ENCODE peak calls at places on chromosomes 1 and 21, in nine cellular contexts. One of them, this sample, is unnamed.

GRCh38 chr1:1092149-1092855 is 18.2 kb upstream of the RNF223 start:
- DNase-seq in GM23338: no peak
- DNase-seq in heart right ventricle: no peak
- DNase-seq in CD8-positive, alpha-beta T cell: no peak
- DNase-seq in right lobe of liver: no peak
- DNase-seq in tibial artery: peak; percentile 47
- DNase-seq in lung: no peak
- DNase-seq in PC-3: no peak
- DNase-seq in H1: no peak
- DNase-seq in this sample: no peak

GRCh38 chr1:18362150-18362549 is 118.6 kb upstream of the KLHDC7A start:
- DNase-seq in GM23338: no peak
- DNase-seq in heart right ventricle: no peak
- DNase-seq in CD8-positive, alpha-beta T cell: no peak
- DNase-seq in right lobe of liver: no peak
- DNase-seq in tibial artery: no peak
- DNase-seq in lung: no peak
- DNase-seq in PC-3: no peak
- DNase-seq in H1: no peak
- DNase-seq in this sample: no peak

GRCh38 chr1:24904731-24905354 is 25.2 kb downstream of the RUNX3 start:
- DNase-seq in GM23338: no peak
- DNase-seq in heart right ventricle: no peak
- DNase-seq in CD8-positive, alpha-beta T cell: no peak
- DNase-seq in right lobe of liver: peak; percentile 28
- DNase-seq in tibial artery: peak; percentile 35
- DNase-seq in lung: no peak
- DNase-seq in PC-3: no peak
- DNase-seq in H1: peak; percentile 44
- DNase-seq in this sample: no peak

GRCh38 chr1:245956225-245956624 is 550.9 kb downstream of the SMYD3 start:
- DNase-seq in GM23338: no peak
- DNase-seq in heart right ventricle: no peak
- DNase-seq in CD8-positive, alpha-beta T cell: peak; percentile 40
- DNase-seq in right lobe of liver: no peak
- DNase-seq in tibial artery: no peak
- DNase-seq in lung: no peak
- DNase-seq in PC-3: no peak
- DNase-seq in H1: no peak
- DNase-seq in this sample: peak; percentile 50

GRCh38 chr1:171266930-171267329 is 18.6 kb downstream of the FMO1 start:
- DNase-seq in GM23338: peak; percentile 41
- DNase-seq in heart right ventricle: no peak
- DNase-seq in CD8-positive, alpha-beta T cell: no peak
- DNase-seq in right lobe of liver: no peak
- DNase-seq in tibial artery: no peak
- DNase-seq in lung: no peak
- DNase-seq in PC-3: no peak
- DNase-seq in H1: no peak
- DNase-seq in this sample: no peak

GRCh38 chr1:29227511-29227910 is 3.2 kb downstream of the MECR start:
- DNase-seq in GM23338: peak; percentile 68
- DNase-seq in heart right ventricle: no peak
- DNase-seq in CD8-positive, alpha-beta T cell: no peak
- DNase-seq in right lobe of liver: no peak
- DNase-seq in tibial artery: no peak
- DNase-seq in lung: no peak
- DNase-seq in PC-3: peak; percentile 59
- DNase-seq in H1: no peak
- DNase-seq in this sample: no peak

GRCh38 chr1:240337795-240338194 is 246.1 kb downstream of the FMN2 start:
- DNase-seq in GM23338: no peak
- DNase-seq in heart right ventricle: no peak
- DNase-seq in CD8-positive, alpha-beta T cell: no peak
- DNase-seq in right lobe of liver: no peak
- DNase-seq in tibial artery: no peak
- DNase-seq in lung: no peak
- DNase-seq in PC-3: no peak
- DNase-seq in H1: no peak
- DNase-seq in this sample: no peak

GRCh38 chr21:42997053-42997452 is 22.7 kb downstream of the PKNOX1 start:
- DNase-seq in GM23338: no peak
- DNase-seq in heart right ventricle: peak; percentile 36
- DNase-seq in CD8-positive, alpha-beta T cell: no peak
- DNase-seq in right lobe of liver: no peak
- DNase-seq in tibial artery: peak; percentile 81
- DNase-seq in lung: peak; percentile 40
- DNase-seq in PC-3: no peak
- DNase-seq in H1: no peak
- DNase-seq in this sample: no peak

GRCh38 chr1:184379111-184379752 is 7.6 kb upstream of the C1orf21 start:
- DNase-seq in GM23338: peak; percentile 56
- DNase-seq in heart right ventricle: no peak
- DNase-seq in CD8-positive, alpha-beta T cell: no peak
- DNase-seq in right lobe of liver: no peak
- DNase-seq in tibial artery: no peak
- DNase-seq in lung: no peak
- DNase-seq in PC-3: peak; percentile 12
- DNase-seq in H1: no peak
- DNase-seq in this sample: no peak

GRCh38 chr1:17416389-17416788 is 23.1 kb downstream of the RCC2 start:
- DNase-seq in GM23338: no peak
- DNase-seq in heart right ventricle: no peak
- DNase-seq in CD8-positive, alpha-beta T cell: no peak
- DNase-seq in right lobe of liver: no peak
- DNase-seq in tibial artery: no peak
- DNase-seq in lung: no peak
- DNase-seq in PC-3: no peak
- DNase-seq in H1: no peak
- DNase-seq in this sample: no peak

GRCh38 chr1:2194319-2194897 is at the start of gene FAAP20:
- DNase-seq in GM23338: peak; percentile 80
- DNase-seq in heart right ventricle: peak; percentile 76
- DNase-seq in CD8-positive, alpha-beta T cell: peak; percentile 59
- DNase-seq in right lobe of liver: no peak
- DNase-seq in tibial artery: no peak
- DNase-seq in lung: no peak
- DNase-seq in PC-3: peak; percentile 72
- DNase-seq in H1: no peak
- DNase-seq in this sample: peak; percentile 67

GRCh38 chr1:34681481-34682451 is 73.1 kb upstream of the GJB5 start:
- DNase-seq in GM23338: peak; percentile 90
- DNase-seq in heart right ventricle: no peak
- DNase-seq in CD8-positive, alpha-beta T cell: peak; percentile 22
- DNase-seq in right lobe of liver: peak; percentile 50
- DNase-seq in tibial artery: no peak
- DNase-seq in lung: peak; percentile 55
- DNase-seq in PC-3: peak; percentile 80
- DNase-seq in H1: peak; percentile 93
- DNase-seq in this sample: peak; percentile 19

GRCh38 chr1:9881838-9882249 is 28.2 kb downstream of the CTNNBIP1 start:
- DNase-seq in GM23338: no peak
- DNase-seq in heart right ventricle: no peak
- DNase-seq in CD8-positive, alpha-beta T cell: no peak
- DNase-seq in right lobe of liver: no peak
- DNase-seq in tibial artery: no peak
- DNase-seq in lung: no peak
- DNase-seq in PC-3: peak; percentile 92
- DNase-seq in H1: no peak
- DNase-seq in this sample: no peak

GRCh38 chr1:209435654-209436566 is 147.6 kb upstream of the CAMK1G start:
- DNase-seq in GM23338: peak; percentile 93
- DNase-seq in heart right ventricle: peak; percentile 62
- DNase-seq in CD8-positive, alpha-beta T cell: no peak
- DNase-seq in right lobe of liver: peak; percentile 62
- DNase-seq in tibial artery: no peak
- DNase-seq in lung: peak; percentile 60
- DNase-seq in PC-3: peak; percentile 98
- DNase-seq in H1: peak; percentile 97
- DNase-seq in this sample: peak; percentile 58

GRCh38 chr21:38319781-38320180 is 63.0 kb downstream of the KCNJ15 start:
- DNase-seq in GM23338: no peak
- DNase-seq in heart right ventricle: no peak
- DNase-seq in CD8-positive, alpha-beta T cell: no peak
- DNase-seq in right lobe of liver: no peak
- DNase-seq in tibial artery: no peak
- DNase-seq in lung: no peak
- DNase-seq in PC-3: no peak
- DNase-seq in H1: no peak
- DNase-seq in this sample: no peak

GRCh38 chr1:87937774-87938173 is 609.1 kb downstream of the LMO4 start:
- DNase-seq in GM23338: no peak
- DNase-seq in heart right ventricle: no peak
- DNase-seq in CD8-positive, alpha-beta T cell: no peak
- DNase-seq in right lobe of liver: no peak
- DNase-seq in tibial artery: no peak
- DNase-seq in lung: no peak
- DNase-seq in PC-3: no peak
- DNase-seq in H1: no peak
- DNase-seq in this sample: no peak

GRCh38 chr1:7223334-7224080 is 438.3 kb downstream of the CAMTA1 start:
- DNase-seq in GM23338: no peak
- DNase-seq in heart right ventricle: no peak
- DNase-seq in CD8-positive, alpha-beta T cell: no peak
- DNase-seq in right lobe of liver: no peak
- DNase-seq in tibial artery: no peak
- DNase-seq in lung: no peak
- DNase-seq in PC-3: peak; percentile 89
- DNase-seq in H1: no peak
- DNase-seq in this sample: no peak

GRCh38 chr1:184074383-184074782 is 22.9 kb downstream of the TSEN15 start:
- DNase-seq in GM23338: no peak
- DNase-seq in heart right ventricle: no peak
- DNase-seq in CD8-positive, alpha-beta T cell: no peak
- DNase-seq in right lobe of liver: no peak
- DNase-seq in tibial artery: no peak
- DNase-seq in lung: no peak
- DNase-seq in PC-3: no peak
- DNase-seq in H1: no peak
- DNase-seq in this sample: no peak

GRCh38 chr1:41475859-41476567 is 8.5 kb downstream of the EDN2 start:
- DNase-seq in GM23338: no peak
- DNase-seq in heart right ventricle: no peak
- DNase-seq in CD8-positive, alpha-beta T cell: no peak
- DNase-seq in right lobe of liver: no peak
- DNase-seq in tibial artery: no peak
- DNase-seq in lung: no peak
- DNase-seq in PC-3: no peak
- DNase-seq in H1: no peak
- DNase-seq in this sample: no peak

GRCh38 chr1:206631085-206631509 is 4.2 kb upstream of the DYRK3 start:
- DNase-seq in GM23338: peak; percentile 96
- DNase-seq in heart right ventricle: peak; percentile 28
- DNase-seq in CD8-positive, alpha-beta T cell: no peak
- DNase-seq in right lobe of liver: peak; percentile 56
- DNase-seq in tibial artery: no peak
- DNase-seq in lung: peak; percentile 52
- DNase-seq in PC-3: peak; percentile 94
- DNase-seq in H1: peak; percentile 68
- DNase-seq in this sample: peak; percentile 75

GRCh38 chr1:51686450-51686849 is 69.6 kb downstream of the OSBPL9 start:
- DNase-seq in GM23338: no peak
- DNase-seq in heart right ventricle: no peak
- DNase-seq in CD8-positive, alpha-beta T cell: no peak
- DNase-seq in right lobe of liver: no peak
- DNase-seq in tibial artery: no peak
- DNase-seq in lung: no peak
- DNase-seq in PC-3: peak; percentile 79
- DNase-seq in H1: no peak
- DNase-seq in this sample: no peak

GRCh38 chr1:184408580-184408979 is 21.8 kb downstream of the C1orf21 start:
- DNase-seq in GM23338: peak; percentile 43
- DNase-seq in heart right ventricle: no peak
- DNase-seq in CD8-positive, alpha-beta T cell: no peak
- DNase-seq in right lobe of liver: no peak
- DNase-seq in tibial artery: no peak
- DNase-seq in lung: no peak
- DNase-seq in PC-3: no peak
- DNase-seq in H1: no peak
- DNase-seq in this sample: no peak

GRCh38 chr1:155454096-155454495 is 108.5 kb downstream of the ASH1L start:
- DNase-seq in GM23338: no peak
- DNase-seq in heart right ventricle: no peak
- DNase-seq in CD8-positive, alpha-beta T cell: no peak
- DNase-seq in right lobe of liver: no peak
- DNase-seq in tibial artery: no peak
- DNase-seq in lung: no peak
- DNase-seq in PC-3: no peak
- DNase-seq in H1: no peak
- DNase-seq in this sample: no peak
- H3K27ac ChIP-seq in GM23338: no peak overlapping the region
- H3K27ac ChIP-seq in heart right ventricle: no peak overlapping the region
- H3K27ac ChIP-seq in CD8-positive, alpha-beta T cell: no peak overlapping the region
- H3K27ac ChIP-seq in right lobe of liver: no peak overlapping the region
- H3K27ac ChIP-seq in tibial artery: no peak overlapping the region
- H3K27ac ChIP-seq in lung: no peak overlapping the region
- H3K27ac ChIP-seq in PC-3: no peak overlapping the region
- H3K27ac ChIP-seq in H1: no peak overlapping the region
- H3K27ac ChIP-seq in this sample: no peak overlapping the region

GRCh38 chr1:166884040-166884642 is 8.1 kb upstream of the TADA1 start:
- DNase-seq in GM23338: peak; percentile 94
- DNase-seq in heart right ventricle: peak; percentile 49
- DNase-seq in CD8-positive, alpha-beta T cell: no peak
- DNase-seq in right lobe of liver: peak; percentile 48
- DNase-seq in tibial artery: no peak
- DNase-seq in lung: peak; percentile 45
- DNase-seq in PC-3: no peak
- DNase-seq in H1: peak; percentile 91
- DNase-seq in this sample: peak; percentile 61
- TF ChIP-seq CTCF in GM23338: peak; percentile 93
- TF ChIP-seq CTCF in heart right ventricle: peak; percentile 74
- TF ChIP-seq CTCF in CD8-positive, alpha-beta T cell: peak; percentile 50
- TF ChIP-seq CTCF in right lobe of liver: peak; percentile 54
- TF ChIP-seq CTCF in tibial artery: peak; percentile 54
- TF ChIP-seq CTCF in lung: no peak
- TF ChIP-seq CTCF in PC-3: no peak
- TF ChIP-seq CTCF in H1: peak; percentile 94
- TF ChIP-seq CTCF in this sample: peak; percentile 25

DNA sequence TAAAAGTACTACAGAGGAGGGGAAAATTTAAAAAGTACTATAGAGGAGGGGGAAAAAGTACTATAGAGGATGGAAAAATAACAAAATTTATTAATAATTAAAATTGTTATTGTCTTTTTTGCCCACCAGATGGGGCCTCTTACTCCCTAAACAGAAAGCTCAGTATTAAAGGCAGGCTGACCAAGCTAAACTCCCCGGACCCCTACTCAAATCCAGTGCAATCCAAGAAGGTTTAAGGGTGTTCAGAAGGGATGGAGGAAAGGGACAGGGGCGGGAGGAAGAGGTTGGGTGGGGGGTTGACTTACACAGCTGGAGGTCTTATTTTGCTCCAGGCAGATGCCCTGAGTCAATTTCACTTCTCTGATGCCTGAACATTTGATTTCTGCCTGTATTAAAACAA is 13.7 kb downstream of the CD34 start:
- DNase-seq in GM23338: peak; percentile 14
- DNase-seq in heart right ventricle: no peak
- DNase-seq in CD8-positive, alpha-beta T cell: no peak
- DNase-seq in right lobe of liver: no peak
- DNase-seq in tibial artery: no peak
- DNase-seq in lung: no peak
- DNase-seq in PC-3: peak; percentile 52
- DNase-seq in H1: no peak
- DNase-seq in this sample: no peak
- H3K27ac ChIP-seq in GM23338: no peak overlapping the region
- H3K27ac ChIP-seq in heart right ventricle: peak overlapping the region; percentile 25
- H3K27ac ChIP-seq in CD8-positive, alpha-beta T cell: no peak overlapping the region
- H3K27ac ChIP-seq in right lobe of liver: no peak overlapping the region
- H3K27ac ChIP-seq in tibial artery: peak overlapping the region; percentile 12
- H3K27ac ChIP-seq in lung: no peak overlapping the region
- H3K27ac ChIP-seq in PC-3: no peak overlapping the region
- H3K27ac ChIP-seq in H1: no peak overlapping the region
- H3K27ac ChIP-seq in this sample: no peak overlapping the region

GRCh38 chr1:10945988-10946387 is 66.5 kb upstream of the TARDBP start:
- DNase-seq in GM23338: no peak
- DNase-seq in heart right ventricle: no peak
- DNase-seq in CD8-positive, alpha-beta T cell: no peak
- DNase-seq in right lobe of liver: no peak
- DNase-seq in tibial artery: no peak
- DNase-seq in lung: no peak
- DNase-seq in PC-3: no peak
- DNase-seq in H1: no peak
- DNase-seq in this sample: no peak
- TF ChIP-seq CTCF in GM23338: peak; percentile 59
- TF ChIP-seq CTCF in heart right ventricle: no peak
- TF ChIP-seq CTCF in CD8-positive, alpha-beta T cell: no peak
- TF ChIP-seq CTCF in right lobe of liver: no peak
- TF ChIP-seq CTCF in tibial artery: no peak
- TF ChIP-seq CTCF in lung: no peak
- TF ChIP-seq CTCF in PC-3: no peak
- TF ChIP-seq CTCF in H1: no peak
- TF ChIP-seq CTCF in this sample: no peak